ENCODE peak calls at places on chromosomes 2 and 18, in six cellular contexts. O is mesothelial cell of epicardium, D is neural crest cell, B is cardiac muscle cell, M is gastrocnemius medialis, L is fibroblast of villous mesenchyme. F is an unnamed sample.

GRCh38 chr18:57539702-57540101 is 46.8 kb downstream of the FECH start:
- DNase-seq in O (no peak), D (no peak), B (no peak), M (no peak), L (no peak), F (no peak)

GRCh38 chr2:129877795-129878775 is 101.4 kb upstream of the RAB6C start:
- DNase-seq in O (no peak), D (peak), B (peak), M (peak), L (peak), F (peak)

GRCh38 chr2:31217465-31218200 is at the start of gene CAPN14:
- DNase-seq in O (no peak), D (no peak), B (no peak), M (no peak), L (no peak), F (no peak)

GRCh38 chr18:23809411-23809810 is 120.2 kb downstream of the LAMA3 start:
- DNase-seq in O (no peak), D (no peak), B (no peak), M (peak), L (no peak), F (no peak)

GRCh38 chr2:69022548-69022947 is 9.6 kb downstream of the ANTXR1 start:
- DNase-seq in O (no peak), D (no peak), B (no peak), M (no peak), L (peak), F (no peak)

GRCh38 chr2:232624554-232624842 is 8.9 kb upstream of the EFHD1 start:
- DNase-seq in O (no peak), D (no peak), B (no peak), M (no peak), L (no peak), F (no peak)

GRCh38 chr2:8430628-8431027 is 251.2 kb upstream of the ID2 start:
- DNase-seq in O (peak), D (no peak), B (no peak), M (no peak), L (no peak), F (no peak)

GRCh38 chr18:74012954-74013630 is 134.5 kb downstream of the FBXO15 start:
- DNase-seq in O (no peak), D (peak), B (peak), M (no peak), L (no peak), F (no peak)

GRCh38 chr2:160205511-160205910 is 5.4 kb upstream of the ITGB6 start:
- DNase-seq in O (no peak), D (no peak), B (peak), M (peak), L (peak), F (no peak)

GRCh38 chr2:237806334-237806733 is 7.8 kb downstream of the RBM44 start:
- DNase-seq in O (no peak), D (no peak), B (peak), M (no peak), L (peak), F (no peak)

GRCh38 chr18:9475643-9476580 is 599 bp downstream of the RALBP1 start:
- DNase-seq in O (peak), D (no peak), B (peak), M (no peak), L (peak), F (peak)

GRCh38 chr18:52227536-52227935 is 112.5 kb upstream of the DCC start:
- DNase-seq in O (no peak), D (no peak), B (no peak), M (no peak), L (no peak), F (no peak)

GRCh38 chr2:30408961-30409387 is 38.1 kb upstream of the LCLAT1 start:
- DNase-seq in O (no peak), D (no peak), B (peak), M (no peak), L (no peak), F (no peak)

GRCh38 chr2:75528221-75528977 is 32.3 kb downstream of the EVA1A start:
- DNase-seq in O (no peak), D (no peak), B (no peak), M (no peak), L (no peak), F (no peak)

GRCh38 chr2:24971300-24971549 is 530 bp downstream of the DNAJC27 start:
- DNase-seq in O (no peak), D (no peak), B (no peak), M (no peak), L (no peak), F (no peak)

GRCh38 chr18:53380063-53380639 is 844.3 kb downstream of the MBD2 start:
- DNase-seq in O (no peak), D (peak), B (peak), M (no peak), L (peak), F (no peak)

GRCh38 chr2:54767921-54768320 is 44.5 kb downstream of the EML6 start:
- DNase-seq in O (no peak), D (no peak), B (peak), M (no peak), L (peak), F (no peak)

GRCh38 chr2:78592547-78592946 is 433.0 kb upstream of the REG3G start:
- DNase-seq in O (no peak), D (no peak), B (no peak), M (no peak), L (no peak), F (no peak)

DNA sequence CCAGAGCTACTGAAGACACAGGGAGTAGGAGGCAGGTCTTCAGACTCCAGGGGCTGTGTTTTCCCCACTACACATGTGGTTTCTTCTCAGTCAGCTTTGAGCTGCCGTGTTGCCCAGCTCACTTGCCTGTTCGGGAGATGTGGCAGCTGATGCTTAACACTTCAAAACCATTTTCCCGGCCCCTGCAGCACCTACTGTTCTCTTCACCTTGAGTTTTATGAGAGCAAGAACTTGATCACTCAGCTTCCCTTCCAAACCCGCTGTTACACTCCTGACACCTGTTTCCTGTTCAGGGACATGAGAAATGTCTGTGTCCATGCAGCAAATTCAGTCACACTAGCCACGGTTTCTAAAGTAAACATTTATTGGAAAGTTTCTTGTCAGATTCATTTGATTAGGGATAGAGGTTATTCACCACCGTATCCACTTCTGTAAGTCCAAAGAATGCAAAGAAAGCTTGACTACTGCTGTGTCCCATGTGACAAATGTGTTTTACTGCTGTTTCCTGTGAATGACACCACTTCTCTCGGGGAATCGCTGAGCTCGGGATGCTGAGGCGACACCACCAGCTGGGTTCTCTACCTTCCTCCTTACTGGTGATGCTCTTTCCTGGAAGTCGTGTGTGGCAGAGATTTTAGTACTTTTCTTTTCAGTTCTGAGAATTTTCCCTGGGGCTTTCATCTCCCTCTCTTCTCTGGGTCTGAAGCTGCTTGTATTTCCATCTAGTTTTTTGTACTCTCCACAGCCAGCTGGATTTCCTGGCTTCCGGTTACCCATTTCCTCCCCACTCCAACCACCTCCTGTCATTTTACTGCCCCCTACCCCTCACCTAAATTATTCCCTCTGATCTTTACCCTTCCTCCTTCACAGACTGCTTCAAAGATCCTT is 91.7 kb downstream of the KLF7 start:
- DNase-seq in O (no peak), D (no peak), B (no peak), M (no peak), L (peak), F (no peak)
- TF ChIP-seq CTCF in O (no peak), D (no peak), B (no peak), M (no peak), L (no peak), F (no peak)

GRCh38 chr2:105383456-105383855 is 15.4 kb downstream of the FHL2 start:
- DNase-seq in O (no peak), D (no peak), B (no peak), M (no peak), L (no peak), F (no peak)

GRCh38 chr2:105384861-105385260 is 14.0 kb downstream of the FHL2 start:
- DNase-seq in O (no peak), D (no peak), B (no peak), M (no peak), L (no peak), F (no peak)

GRCh38 chr2:105382177-105382576 is 16.7 kb downstream of the FHL2 start:
- DNase-seq in O (no peak), D (no peak), B (no peak), M (no peak), L (no peak), F (no peak)

GRCh38 chr2:105385703-105386540 is 12.9 kb downstream of the FHL2 start:
- DNase-seq in O (no peak), D (no peak), B (no peak), M (no peak), L (no peak), F (no peak)

DNA sequence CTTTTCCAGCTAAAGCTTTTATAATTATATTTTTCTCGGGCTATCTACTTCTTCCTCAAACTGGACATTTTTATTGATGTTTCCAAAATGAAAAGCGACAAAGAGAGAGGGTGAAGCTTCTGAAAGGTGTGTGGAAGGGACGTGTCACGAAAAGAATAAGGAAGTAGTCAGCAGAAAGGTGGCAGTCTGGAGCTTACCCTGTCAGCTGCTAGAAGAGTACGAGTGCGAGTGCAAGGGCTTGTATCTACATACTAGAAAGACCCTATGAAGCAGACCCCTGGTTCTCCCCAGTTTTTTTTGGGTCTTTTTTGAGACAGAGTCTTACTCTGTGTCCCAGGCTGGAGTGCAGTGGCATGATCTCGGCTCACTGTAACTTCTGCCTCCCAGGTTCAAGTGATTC is 14.6 kb downstream of the FHL2 start:
- DNase-seq in O (no peak), D (no peak), B (no peak), M (no peak), L (no peak), F (no peak)
- TF ChIP-seq CTCF in O (no peak), D (no peak), B (no peak), M (no peak), L (no peak), F (no peak)

DNA sequence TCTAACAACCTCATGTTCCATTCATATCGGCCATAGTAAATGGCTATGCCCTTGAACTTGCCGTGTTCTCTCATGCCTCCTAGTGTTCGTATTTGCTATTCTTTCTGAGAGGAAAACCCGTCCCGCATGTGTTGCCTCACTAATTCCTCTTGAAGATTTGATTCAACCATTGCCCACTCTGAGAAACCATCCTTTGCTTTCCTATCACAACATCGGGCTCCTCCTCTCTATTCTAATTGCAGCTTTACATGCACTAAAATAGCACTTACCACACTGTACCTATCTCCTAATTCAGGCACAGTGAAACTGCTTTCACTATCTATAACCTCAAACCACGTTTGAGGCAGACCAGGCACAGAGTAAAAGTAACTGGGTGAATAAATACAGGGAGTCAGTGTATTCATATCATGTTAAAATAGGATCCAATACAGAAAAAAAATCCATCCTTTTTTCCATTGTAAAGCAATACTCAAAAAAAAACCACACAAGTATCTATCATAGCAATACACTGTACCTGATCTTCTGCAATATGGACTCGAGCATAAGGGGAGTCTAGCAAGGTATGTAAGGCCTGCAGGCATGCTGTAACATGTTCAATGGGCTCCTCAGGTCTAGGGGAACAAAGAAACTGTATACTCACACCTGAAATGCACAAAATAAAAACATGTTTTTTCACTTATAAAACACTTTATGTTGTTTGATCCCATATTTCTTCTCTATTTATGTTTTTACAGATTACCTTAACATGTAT is 39.0 kb upstream of the STRN start:
- DNase-seq in O (no peak), D (no peak), B (peak), M (no peak), L (peak), F (no peak)
- TF ChIP-seq CTCF in O (peak), D (peak), B (peak), M (no peak), L (peak), F (no peak)

GRCh38 chr2:11777066-11777782 is 30.8 kb downstream of the LPIN1 start:
- DNase-seq in O (no peak), D (no peak), B (no peak), M (peak), L (peak), F (peak)

GRCh38 chr2:11778923-11779757 is 32.7 kb downstream of the LPIN1 start:
- DNase-seq in O (peak), D (peak), B (peak), M (peak), L (peak), F (peak)

GRCh38 chr2:11775384-11775783 is 29.0 kb downstream of the LPIN1 start:
- DNase-seq in O (no peak), D (no peak), B (no peak), M (no peak), L (peak), F (no peak)

GRCh38 chr2:11774600-11774999 is 28.2 kb downstream of the LPIN1 start:
- DNase-seq in O (no peak), D (no peak), B (no peak), M (no peak), L (no peak), F (no peak)

GRCh38 chr2:11777886-11778415 is 31.5 kb downstream of the LPIN1 start:
- DNase-seq in O (no peak), D (no peak), B (no peak), M (no peak), L (no peak), F (no peak)
- TF ChIP-seq CTCF in O (no peak), D (no peak), B (no peak), M (no peak), L (no peak), F (no peak)

DNA sequence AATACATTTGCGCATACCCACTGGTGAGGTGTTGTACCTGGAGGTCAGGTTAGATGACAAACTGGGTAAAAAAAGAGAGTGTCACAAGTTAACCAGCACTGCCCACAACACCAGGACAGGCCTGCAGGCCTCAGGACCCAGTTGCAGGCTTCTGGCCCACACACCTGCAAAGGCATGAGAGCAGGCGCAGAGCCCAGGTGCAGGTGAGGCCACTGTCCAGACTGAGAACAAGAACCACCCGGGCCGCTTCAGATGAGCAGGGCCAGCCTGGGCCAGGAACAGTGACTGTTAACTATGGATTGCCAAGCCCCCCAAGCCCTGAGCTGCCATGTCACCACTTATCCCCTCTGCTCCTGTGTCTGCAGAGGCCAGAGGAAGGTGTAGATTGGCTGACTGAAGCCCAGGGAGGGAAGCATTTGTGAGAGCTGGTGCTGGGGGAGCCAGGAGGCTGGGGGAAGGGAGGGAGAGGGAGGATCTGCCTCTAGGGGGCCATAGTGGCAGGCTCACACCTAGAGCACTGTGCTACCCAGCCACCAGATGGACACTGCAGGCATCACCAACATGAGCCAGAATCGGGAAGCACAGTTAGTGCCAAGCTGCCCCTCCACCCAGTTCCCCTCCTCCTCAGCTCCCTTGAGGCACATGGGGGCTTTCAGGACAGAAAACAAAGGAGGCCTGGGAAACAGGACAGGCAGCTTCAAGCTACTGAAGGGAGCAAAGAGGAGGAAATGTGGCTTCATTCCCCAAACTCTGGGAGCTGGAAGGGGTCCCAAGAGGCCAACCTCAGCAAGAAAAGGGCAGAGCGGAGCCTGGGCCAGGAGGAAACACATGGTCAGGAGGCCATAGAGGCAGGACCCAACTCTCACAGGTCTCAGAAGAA is 35.4 kb downstream of the SFXN5 start:
- DNase-seq in O (no peak), D (no peak), B (no peak), M (no peak), L (no peak), F (no peak)
- TF ChIP-seq CTCF in O (no peak), D (no peak), B (no peak), M (no peak), L (no peak), F (no peak)

GRCh38 chr2:225270861-225271260 is 128.6 kb upstream of the NYAP2 start:
- DNase-seq in O (no peak), D (no peak), B (peak), M (no peak), L (peak), F (peak)
- TF ChIP-seq CTCF in O (no peak), D (no peak), B (no peak), M (no peak), L (no peak), F (no peak)

GRCh38 chr2:20593072-20594034 is 57.5 kb downstream of the HS1BP3 start:
- DNase-seq in O (no peak), D (peak), B (peak), M (peak), L (peak), F (peak)
- TF ChIP-seq CTCF in O (no peak), D (no peak), B (peak), M (no peak), L (no peak), F (no peak)

GRCh38 chr2:150596071-150596470 is 108.6 kb upstream of the RND3 start:
- DNase-seq in O (no peak), D (no peak), B (peak), M (no peak), L (peak), F (no peak)

GRCh38 chr2:150598383-150598782 is 110.9 kb upstream of the RND3 start:
- DNase-seq in O (no peak), D (no peak), B (no peak), M (no peak), L (no peak), F (no peak)

GRCh38 chr2:150601280-150602038 is 114.0 kb upstream of the RND3 start:
- DNase-seq in O (no peak), D (no peak), B (peak), M (no peak), L (peak), F (no peak)

GRCh38 chr2:150594299-150594698 is 106.8 kb upstream of the RND3 start:
- DNase-seq in O (no peak), D (no peak), B (no peak), M (no peak), L (no peak), F (no peak)

DNA sequence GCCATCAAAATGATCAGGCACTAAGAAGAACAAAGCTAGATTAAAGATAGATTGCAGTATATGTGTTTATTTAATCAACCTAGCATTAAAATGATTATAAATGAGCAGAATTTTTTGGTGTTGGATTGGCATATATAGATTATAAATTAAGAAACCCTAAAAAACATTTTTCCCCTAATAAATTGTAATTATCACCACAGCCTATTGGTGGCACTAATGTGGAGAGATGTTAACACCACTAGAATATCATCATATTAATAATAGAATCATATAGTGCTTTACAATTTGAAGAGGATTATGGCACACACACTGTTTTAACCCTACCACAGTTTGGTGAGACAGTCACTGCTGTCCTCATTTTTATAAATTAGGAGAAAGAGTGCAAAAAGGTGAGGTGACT is 112.4 kb upstream of the RND3 start:
- DNase-seq in O (no peak), D (no peak), B (no peak), M (no peak), L (no peak), F (no peak)
- TF ChIP-seq CTCF in O (peak), D (no peak), B (peak), M (no peak), L (peak), F (no peak)

GRCh38 chr2:26316041-26316440 is 29.9 kb upstream of the SELENOI start:
- DNase-seq in O (no peak), D (no peak), B (no peak), M (no peak), L (peak), F (no peak)
- TF ChIP-seq CTCF in O (no peak), D (no peak), B (peak), M (no peak), L (peak), F (no peak)